ENCODE peak calls at places on chromosomes 3 and 15, in five cellular contexts. One of them, this sample, is unnamed.

GRCh38 chr3:37991109-37991508 is 523 bp downstream of the VILL start:
- DNase-seq in fibroblast of lung: no peak
- DNase-seq in astrocyte of the spinal cord: no peak
- DNase-seq in AG04449: no peak
- DNase-seq in tibial artery: no peak
- DNase-seq in this sample: no peak

GRCh38 chr3:13750731-13751130 is 129.1 kb downstream of the WNT7A start:
- DNase-seq in fibroblast of lung: no peak
- DNase-seq in astrocyte of the spinal cord: no peak
- DNase-seq in AG04449: no peak
- DNase-seq in tibial artery: no peak
- DNase-seq in this sample: no peak

GRCh38 chr3:139811331-139811730 is 123.7 kb upstream of the CLSTN2 start:
- DNase-seq in fibroblast of lung: peak; percentile 65
- DNase-seq in astrocyte of the spinal cord: peak; percentile 32
- DNase-seq in AG04449: peak; percentile 2
- DNase-seq in tibial artery: no peak
- DNase-seq in this sample: peak; percentile 6

GRCh38 chr3:60301142-60301541 is 950.1 kb downstream of the FHIT start:
- DNase-seq in fibroblast of lung: peak; percentile 80
- DNase-seq in astrocyte of the spinal cord: peak; percentile 52
- DNase-seq in AG04449: peak; percentile 72
- DNase-seq in tibial artery: no peak
- DNase-seq in this sample: peak; percentile 26

GRCh38 chr3:10764314-10765051 is 51.5 kb upstream of the SLC6A11 start:
- DNase-seq in fibroblast of lung: no peak
- DNase-seq in astrocyte of the spinal cord: no peak
- DNase-seq in AG04449: no peak
- DNase-seq in tibial artery: no peak
- DNase-seq in this sample: no peak

GRCh38 chr15:63892794-63893441 is 59.2 kb upstream of the HERC1 start:
- DNase-seq in fibroblast of lung: no peak
- DNase-seq in astrocyte of the spinal cord: no peak
- DNase-seq in AG04449: no peak
- DNase-seq in tibial artery: peak; percentile 32
- DNase-seq in this sample: no peak

GRCh38 chr15:39362832-39363561 is 217.9 kb upstream of the THBS1 start:
- DNase-seq in fibroblast of lung: peak; percentile 99
- DNase-seq in astrocyte of the spinal cord: peak; percentile 98
- DNase-seq in AG04449: peak; percentile 96
- DNase-seq in tibial artery: no peak
- DNase-seq in this sample: peak; percentile 92

GRCh38 chr3:136546718-136547117 is 205.5 kb downstream of the STAG1 start:
- DNase-seq in fibroblast of lung: peak; percentile 29
- DNase-seq in astrocyte of the spinal cord: peak; percentile 29
- DNase-seq in AG04449: no peak
- DNase-seq in tibial artery: no peak
- DNase-seq in this sample: no peak

GRCh38 chr3:57409471-57409870 is 117.0 kb upstream of the ASB14 start:
- DNase-seq in fibroblast of lung: no peak
- DNase-seq in astrocyte of the spinal cord: no peak
- DNase-seq in AG04449: no peak
- DNase-seq in tibial artery: no peak
- DNase-seq in this sample: no peak

GRCh38 chr15:40925863-40926658 is 3.1 kb upstream of the DLL4 start:
- DNase-seq in fibroblast of lung: peak; percentile 23
- DNase-seq in astrocyte of the spinal cord: no peak
- DNase-seq in AG04449: no peak
- DNase-seq in tibial artery: no peak
- DNase-seq in this sample: no peak

DNA sequence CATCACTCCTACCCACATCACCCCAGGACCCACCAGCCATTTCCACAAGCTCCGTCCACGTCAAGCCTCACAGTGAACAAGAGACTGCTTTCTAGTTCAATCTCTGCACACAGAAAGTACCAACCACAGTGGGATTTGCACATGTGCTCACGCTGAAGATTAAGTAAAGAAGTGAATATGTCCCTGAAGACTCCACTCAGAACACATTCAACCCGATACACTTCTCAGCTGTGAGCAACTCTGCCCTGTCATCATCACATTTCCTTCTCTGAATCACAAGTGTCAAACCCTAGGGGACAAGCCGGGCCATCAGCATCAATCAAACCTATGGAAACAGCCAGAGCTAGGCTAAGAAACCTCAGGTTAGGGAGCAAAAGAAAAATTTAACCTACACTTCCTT is 1.9 kb downstream of the STIMATE start:
- DNase-seq in fibroblast of lung: no peak
- DNase-seq in astrocyte of the spinal cord: no peak
- DNase-seq in AG04449: no peak
- DNase-seq in tibial artery: no peak
- DNase-seq in this sample: no peak
- TF ChIP-seq CTCF in fibroblast of lung: no peak
- TF ChIP-seq CTCF in astrocyte of the spinal cord: no peak
- TF ChIP-seq CTCF in AG04449: no peak
- TF ChIP-seq CTCF in tibial artery: no peak
- TF ChIP-seq CTCF in this sample: no peak

DNA sequence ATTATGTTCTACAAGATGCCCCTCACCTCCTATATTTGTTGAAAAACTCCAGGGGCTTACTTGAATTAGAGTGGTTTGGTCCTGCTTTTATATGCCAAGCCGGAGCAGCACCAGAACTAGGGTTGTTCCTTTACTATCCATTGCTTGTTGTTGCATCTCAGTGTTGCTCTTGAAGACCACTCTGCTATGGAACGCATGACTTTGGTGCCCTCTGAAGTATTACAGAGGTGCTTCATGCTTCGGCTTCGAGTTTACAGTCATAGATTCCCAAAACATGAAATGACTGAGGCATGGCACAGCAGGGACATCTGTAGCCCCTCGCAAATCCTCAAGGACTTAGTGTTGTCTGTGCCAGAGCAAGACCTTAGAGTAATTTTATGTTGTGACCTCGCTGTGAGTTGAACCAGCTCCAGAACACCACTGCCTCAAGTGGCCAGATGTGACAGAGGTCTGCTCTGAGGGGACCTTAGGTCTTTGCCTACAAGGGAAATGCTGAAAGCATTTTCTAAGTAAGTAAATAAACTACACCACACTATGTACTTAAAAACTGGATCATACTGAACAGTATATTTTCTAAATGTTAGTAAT is 67.2 kb upstream of the SIAH2 start:
- DNase-seq in fibroblast of lung: no peak
- DNase-seq in astrocyte of the spinal cord: no peak
- DNase-seq in AG04449: no peak
- DNase-seq in tibial artery: no peak
- DNase-seq in this sample: no peak
- TF ChIP-seq CTCF in fibroblast of lung: no peak
- TF ChIP-seq CTCF in astrocyte of the spinal cord: peak; percentile 8
- TF ChIP-seq CTCF in AG04449: no peak
- TF ChIP-seq CTCF in tibial artery: no peak
- TF ChIP-seq CTCF in this sample: peak; percentile 58

DNA sequence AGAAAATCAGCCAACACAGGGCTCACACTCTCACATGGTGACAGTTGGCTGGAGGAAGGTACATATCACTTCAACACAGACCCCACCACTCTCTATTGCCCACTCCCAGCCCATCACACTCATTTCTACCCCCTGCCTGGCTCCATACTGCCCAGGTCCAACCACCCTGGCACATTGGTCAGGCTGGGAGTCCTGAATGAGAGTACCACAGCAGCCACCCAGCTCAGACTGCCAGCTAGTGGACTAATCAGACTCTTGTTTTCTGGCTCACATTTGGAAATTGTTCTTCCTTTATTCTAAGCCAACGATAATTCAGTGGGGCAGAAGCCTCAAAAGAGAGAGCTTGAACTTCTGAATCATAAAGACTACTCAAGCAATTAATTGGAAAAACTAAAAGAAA is 20.0 kb downstream of the MRPL46 start:
- DNase-seq in fibroblast of lung: peak; percentile 11
- DNase-seq in astrocyte of the spinal cord: no peak
- DNase-seq in AG04449: no peak
- DNase-seq in tibial artery: no peak
- DNase-seq in this sample: no peak
- TF ChIP-seq CTCF in fibroblast of lung: peak; percentile 13
- TF ChIP-seq CTCF in astrocyte of the spinal cord: no peak
- TF ChIP-seq CTCF in AG04449: no peak
- TF ChIP-seq CTCF in tibial artery: no peak
- TF ChIP-seq CTCF in this sample: no peak

GRCh38 chr3:186318135-186318534 is 43.9 kb downstream of the DGKG start:
- DNase-seq in fibroblast of lung: peak; percentile 93
- DNase-seq in astrocyte of the spinal cord: no peak
- DNase-seq in AG04449: no peak
- DNase-seq in tibial artery: no peak
- DNase-seq in this sample: peak; percentile 7

GRCh38 chr3:186319988-186320387 is 42.0 kb downstream of the DGKG start:
- DNase-seq in fibroblast of lung: no peak
- DNase-seq in astrocyte of the spinal cord: no peak
- DNase-seq in AG04449: no peak
- DNase-seq in tibial artery: no peak
- DNase-seq in this sample: no peak

GRCh38 chr3:186322761-186323160 is 39.3 kb downstream of the DGKG start:
- DNase-seq in fibroblast of lung: no peak
- DNase-seq in astrocyte of the spinal cord: no peak
- DNase-seq in AG04449: no peak
- DNase-seq in tibial artery: no peak
- DNase-seq in this sample: no peak

GRCh38 chr3:186321746-186322145 is 40.3 kb downstream of the DGKG start:
- DNase-seq in fibroblast of lung: no peak
- DNase-seq in astrocyte of the spinal cord: no peak
- DNase-seq in AG04449: no peak
- DNase-seq in tibial artery: no peak
- DNase-seq in this sample: no peak

GRCh38 chr3:186320862-186321568 is 41.0 kb downstream of the DGKG start:
- DNase-seq in fibroblast of lung: peak; percentile 56
- DNase-seq in astrocyte of the spinal cord: no peak
- DNase-seq in AG04449: no peak
- DNase-seq in tibial artery: no peak
- DNase-seq in this sample: no peak
- TF ChIP-seq CTCF in fibroblast of lung: no peak
- TF ChIP-seq CTCF in astrocyte of the spinal cord: no peak
- TF ChIP-seq CTCF in AG04449: no peak
- TF ChIP-seq CTCF in tibial artery: no peak
- TF ChIP-seq CTCF in this sample: no peak

GRCh38 chr3:113241292-113242033 is 30.1 kb downstream of the BOC start:
- DNase-seq in fibroblast of lung: peak; percentile 83
- DNase-seq in astrocyte of the spinal cord: peak; percentile 73
- DNase-seq in AG04449: no peak
- DNase-seq in tibial artery: no peak
- DNase-seq in this sample: no peak
- TF ChIP-seq CTCF in fibroblast of lung: no peak
- TF ChIP-seq CTCF in astrocyte of the spinal cord: no peak
- TF ChIP-seq CTCF in AG04449: no peak
- TF ChIP-seq CTCF in tibial artery: no peak
- TF ChIP-seq CTCF in this sample: no peak

GRCh38 chr3:134353171-134353825 is 20.9 kb downstream of the AMOTL2 start:
- DNase-seq in fibroblast of lung: no peak
- DNase-seq in astrocyte of the spinal cord: no peak
- DNase-seq in AG04449: no peak
- DNase-seq in tibial artery: no peak
- DNase-seq in this sample: no peak
- TF ChIP-seq CTCF in fibroblast of lung: no peak
- TF ChIP-seq CTCF in astrocyte of the spinal cord: no peak
- TF ChIP-seq CTCF in AG04449: no peak
- TF ChIP-seq CTCF in tibial artery: no peak
- TF ChIP-seq CTCF in this sample: no peak

This sample was measured in brain microvascular endothelial cell.